ENCODE peak calls at places on chromosomes 16 and 17, in nine cellular contexts. N is MM.1S; R is RWPE1; U is lung; W is CD4-positive, alpha-beta T cell; C is A549; F is prostate gland; Y is sigmoid colon; L is bronchial epithelial cell. O is an unnamed sample.

GRCh38 chr16:25107466-25107792 is 4.1 kb upstream of the LCMT1 start:
- DNase-seq in N (no peak), C (no peak), Y (no peak), U (no peak), F (no peak), R (no peak), L (no peak), W (no peak), O (no peak)

GRCh38 chr17:80646328-80646727 is 101.7 kb downstream of the RPTOR start:
- DNase-seq in N (no peak), R (no peak), U (no peak), W (no peak), F (no peak), L (no peak), Y (no peak), C (no peak), O (no peak)

GRCh38 chr16:75044800-75045361 is 46.1 kb downstream of the ZNRF1 start:
- DNase-seq in Y (peak), C (no peak), L (no peak), U (peak), W (no peak), N (no peak), R (no peak), F (peak), O (no peak)

GRCh38 chr17:77125432-77125901 is 15.3 kb upstream of the SEC14L1 start:
- DNase-seq in N (no peak), F (no peak), L (peak), C (peak), Y (no peak), U (no peak), R (peak), W (no peak), O (no peak)

GRCh38 chr17:61002316-61002736 is 324.7 kb downstream of the BCAS3 start:
- DNase-seq in C (peak), F (no peak), Y (no peak), N (peak), U (no peak), W (no peak), R (peak), L (peak), O (no peak)

GRCh38 chr16:65832269-65832668 is 534.2 kb upstream of the CDH5 start:
- DNase-seq in L (no peak), W (no peak), N (no peak), F (no peak), C (no peak), R (no peak), Y (no peak), U (no peak), O (no peak)

GRCh38 chr17:67421869-67422273 is 44.8 kb downstream of the PITPNC1 start:
- DNase-seq in N (no peak), Y (no peak), R (peak), C (peak), W (peak), U (no peak), L (peak), F (peak), O (no peak)

GRCh38 chr17:69326302-69327059 is 452 bp downstream of the ABCA5 start:
- DNase-seq in N (peak), Y (no peak), U (no peak), F (peak), R (peak), W (no peak), C (no peak), L (peak), O (no peak)

GRCh38 chr17:46056800-46057304 is 57.8 kb downstream of the STH start:
- DNase-seq in Y (no peak), R (no peak), C (peak), F (no peak), L (peak), W (no peak), N (no peak), U (no peak), O (no peak)

GRCh38 chr17:61567045-61567802 is 23.8 kb downstream of the NACA2 start:
- DNase-seq in Y (no peak), N (no peak), R (no peak), U (no peak), C (peak), W (no peak), F (no peak), L (peak), O (no peak)

GRCh38 chr17:8619294-8619693 is 11.2 kb downstream of the MYH10 start:
- DNase-seq in W (no peak), C (no peak), F (no peak), Y (no peak), N (no peak), L (no peak), R (no peak), U (no peak), O (no peak)

GRCh38 chr17:50094753-50095616 is at the start of gene PDK2:
- DNase-seq in W (peak), F (peak), Y (peak), U (peak), C (peak), N (peak), R (peak), L (peak), O (peak)

GRCh38 chr16:23435500-23435899 is 17.5 kb downstream of the COG7 start:
- DNase-seq in U (peak), N (peak), F (peak), L (peak), C (peak), W (peak), Y (peak), R (peak), O (no peak)

GRCh38 chr17:49575524-49576120 is at the start of gene NXPH3:
- DNase-seq in R (peak), U (peak), W (peak), Y (peak), N (peak), L (peak), C (peak), F (peak), O (peak)

GRCh38 chr17:69342896-69343644 is 16.1 kb upstream of the ABCA5 start:
- DNase-seq in C (no peak), U (no peak), F (no peak), Y (no peak), L (no peak), N (no peak), W (no peak), R (no peak), O (no peak)

GRCh38 chr17:80198144-80198661 is 21.9 kb downstream of the SGSH start:
- DNase-seq in Y (no peak), R (no peak), N (no peak), L (no peak), W (no peak), F (no peak), U (no peak), C (no peak), O (no peak)

GRCh38 chr17:83154311-83155127 is 75.1 kb downstream of the METRNL start:
- DNase-seq in F (no peak), L (no peak), N (no peak), U (peak), Y (peak), R (no peak), C (no peak), W (no peak), O (no peak)

GRCh38 chr17:37489197-37490001 is at the start of gene DUSP14:
- DNase-seq in W (peak), Y (peak), N (peak), U (peak), R (peak), L (peak), C (peak), F (peak), O (peak)

GRCh38 chr16:359871-360697 is 7.6 kb upstream of the AXIN1 start:
- DNase-seq in U (no peak), F (no peak), Y (no peak), C (no peak), W (no peak), R (no peak), N (no peak), L (no peak), O (peak)

GRCh38 chr16:50616883-50617629 is 64.1 kb downstream of the SNX20 start:
- DNase-seq in U (no peak), W (no peak), C (no peak), F (peak), R (no peak), Y (peak), L (no peak), N (no peak), O (no peak)

GRCh38 chr17:12637015-12637414 is 28.7 kb upstream of the MYOCD start:
- DNase-seq in C (peak), L (peak), Y (no peak), R (peak), U (no peak), F (no peak), W (no peak), N (no peak), O (no peak)

GRCh38 chr17:41211845-41212466 is 14.5 kb upstream of the KRTAP9-2 start:
- DNase-seq in N (peak), U (no peak), R (peak), W (no peak), F (no peak), Y (no peak), C (peak), L (peak), O (peak)

GRCh38 chr17:45197108-45197507 is 24.6 kb upstream of the FMNL1 start:
- DNase-seq in F (no peak), N (no peak), C (no peak), L (no peak), U (no peak), W (no peak), R (no peak), Y (no peak), O (no peak)

GRCh38 chr17:58400826-58401225 is 16.5 kb downstream of the RNF43 start:
- DNase-seq in Y (no peak), N (no peak), R (no peak), W (no peak), C (no peak), F (no peak), L (no peak), U (no peak), O (no peak)
- TF ChIP-seq CTCF in Y (no peak), N (no peak), R (no peak), W (no peak), C (no peak), F (no peak), L (no peak), U (no peak), O (no peak)

DNA sequence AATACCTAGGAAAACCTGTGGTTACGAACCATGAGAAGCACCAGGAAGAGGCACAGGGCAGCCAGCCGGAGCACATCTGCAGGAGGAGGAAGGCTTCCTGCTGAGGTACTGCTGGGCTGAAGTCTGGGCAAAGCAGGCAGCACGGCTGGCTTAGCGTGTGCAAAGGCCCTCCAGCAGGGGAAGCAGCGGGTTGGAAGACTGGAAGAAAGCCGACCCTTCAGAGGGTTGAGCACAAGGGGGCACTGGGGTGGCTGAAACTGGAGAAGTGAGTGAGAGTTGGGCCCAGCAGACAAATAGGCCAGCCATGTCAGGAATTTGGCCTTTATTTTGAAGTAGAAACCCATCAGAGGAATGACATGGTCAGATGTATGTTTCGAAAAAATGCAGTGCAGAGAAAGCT is 12.1 kb upstream of the HSD3B7 start:
- DNase-seq in R (no peak), C (peak), N (no peak), Y (no peak), F (no peak), L (no peak), W (no peak), U (no peak), O (no peak)
- TF ChIP-seq CTCF in R (no peak), C (no peak), N (no peak), Y (no peak), F (no peak), L (no peak), W (no peak), U (no peak), O (no peak)

GRCh38 chr16:70808371-70808770 is 7.4 kb upstream of the VAC14 start:
- DNase-seq in L (no peak), R (no peak), N (no peak), W (no peak), U (no peak), C (no peak), F (no peak), Y (no peak), O (no peak)
- TF ChIP-seq CTCF in L (peak), R (no peak), N (peak), W (no peak), U (no peak), C (no peak), F (no peak), Y (no peak), O (no peak)

GRCh38 chr16:82630219-82630618 is 3.5 kb downstream of the CDH13 start:
- DNase-seq in Y (no peak), U (no peak), R (peak), F (no peak), W (no peak), N (no peak), L (peak), C (no peak), O (no peak)

GRCh38 chr16:82631701-82632685 is 5.2 kb downstream of the CDH13 start:
- DNase-seq in U (no peak), C (no peak), Y (peak), W (no peak), N (no peak), F (no peak), R (no peak), L (peak), O (no peak)

GRCh38 chr16:82629441-82630027 is 2.8 kb downstream of the CDH13 start:
- DNase-seq in R (peak), C (no peak), Y (peak), W (no peak), U (no peak), L (peak), N (no peak), F (peak), O (no peak)

GRCh38 chr16:82628741-82629140 is 2.0 kb downstream of the CDH13 start:
- DNase-seq in F (no peak), Y (peak), U (no peak), L (peak), N (no peak), W (no peak), R (no peak), C (no peak), O (no peak)

DNA sequence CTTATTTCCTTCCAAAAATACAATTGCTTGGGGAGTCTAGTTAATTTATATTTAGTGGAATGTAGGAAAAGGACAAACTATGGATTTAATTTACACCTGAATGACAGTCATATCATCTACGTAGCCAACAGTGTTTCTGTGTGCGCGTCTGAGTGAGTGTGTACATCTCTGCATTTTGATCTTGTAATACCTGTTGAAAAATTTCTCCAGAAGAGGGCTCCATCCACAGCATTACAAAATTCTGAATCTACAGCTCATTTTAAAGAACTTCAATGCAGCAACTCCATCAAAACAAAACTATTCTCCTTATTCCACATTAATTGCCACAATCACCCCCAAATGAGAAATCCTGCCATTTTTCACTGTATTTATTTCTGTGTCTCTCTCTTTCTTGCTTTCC is 3.9 kb downstream of the CDH13 start:
- DNase-seq in R (no peak), Y (peak), U (no peak), W (no peak), F (no peak), C (no peak), L (peak), N (no peak), O (no peak)
- TF ChIP-seq CTCF in R (peak), Y (no peak), U (no peak), W (peak), F (peak), C (peak), L (peak), N (peak), O (no peak)

GRCh38 chr16:87681990-87682570 is 79.8 kb downstream of the JPH3 start:
- DNase-seq in L (peak), F (peak), W (no peak), U (no peak), R (no peak), N (no peak), C (peak), Y (no peak), O (no peak)
- TF ChIP-seq CTCF in L (peak), F (no peak), W (no peak), U (no peak), R (no peak), N (peak), C (no peak), Y (no peak), O (no peak)